ENCODE peak calls at places on chromosomes 3 and 15, in six cellular contexts. One of them, this sample, is unnamed.

GRCh38 chr3:63450023-63450422 is 171.9 kb downstream of the SYNPR start:
- DNase-seq in lung: no peak
- DNase-seq in GM12865: no peak
- DNase-seq in CD8-positive, alpha-beta memory T cell: no peak
- DNase-seq in A673: no peak
- DNase-seq in H7: no peak
- DNase-seq in this sample: peak

GRCh38 chr3:150202696-150203095 is 205.4 kb upstream of the TSC22D2 start:
- DNase-seq in lung: no peak
- DNase-seq in GM12865: no peak
- DNase-seq in CD8-positive, alpha-beta memory T cell: no peak
- DNase-seq in A673: peak
- DNase-seq in H7: no peak
- DNase-seq in this sample: no peak

GRCh38 chr3:69585472-69585871 is 153.8 kb upstream of the MITF start:
- DNase-seq in lung: no peak
- DNase-seq in GM12865: no peak
- DNase-seq in CD8-positive, alpha-beta memory T cell: no peak
- DNase-seq in A673: no peak
- DNase-seq in H7: no peak
- DNase-seq in this sample: no peak

GRCh38 chr15:83999396-84000120 is 236.0 kb upstream of the GOLGA6L4 start:
- DNase-seq in lung: no peak
- DNase-seq in GM12865: no peak
- DNase-seq in CD8-positive, alpha-beta memory T cell: no peak
- DNase-seq in A673: no peak
- DNase-seq in H7: no peak
- DNase-seq in this sample: no peak

GRCh38 chr15:33243869-33244268 is 49.4 kb upstream of the FMN1 start:
- DNase-seq in lung: no peak
- DNase-seq in GM12865: no peak
- DNase-seq in CD8-positive, alpha-beta memory T cell: no peak
- DNase-seq in A673: peak
- DNase-seq in H7: no peak
- DNase-seq in this sample: peak

GRCh38 chr3:164390046-164390445 is 688.2 kb downstream of the SI start:
- DNase-seq in lung: no peak
- DNase-seq in GM12865: no peak
- DNase-seq in CD8-positive, alpha-beta memory T cell: no peak
- DNase-seq in A673: no peak
- DNase-seq in H7: no peak
- DNase-seq in this sample: no peak

GRCh38 chr15:80615783-80616391 is 79.2 kb upstream of the ABHD17C start:
- DNase-seq in lung: peak
- DNase-seq in GM12865: no peak
- DNase-seq in CD8-positive, alpha-beta memory T cell: no peak
- DNase-seq in A673: peak
- DNase-seq in H7: no peak
- DNase-seq in this sample: peak

GRCh38 chr3:184335661-184336483 is 1.5 kb upstream of the FAM131A start:
- DNase-seq in lung: peak
- DNase-seq in GM12865: peak
- DNase-seq in CD8-positive, alpha-beta memory T cell: peak
- DNase-seq in A673: peak
- DNase-seq in H7: peak
- DNase-seq in this sample: peak

GRCh38 chr3:117184574-117184973 is 475.0 kb downstream of the TUSC7 start:
- DNase-seq in lung: no peak
- DNase-seq in GM12865: no peak
- DNase-seq in CD8-positive, alpha-beta memory T cell: no peak
- DNase-seq in A673: no peak
- DNase-seq in H7: no peak
- DNase-seq in this sample: no peak

GRCh38 chr15:96321422-96322391 is 8.8 kb upstream of the NR2F2 start:
- DNase-seq in lung: no peak
- DNase-seq in GM12865: no peak
- DNase-seq in CD8-positive, alpha-beta memory T cell: no peak
- DNase-seq in A673: peak
- DNase-seq in H7: peak
- DNase-seq in this sample: peak

GRCh38 chr3:32355892-32356291 is 35.8 kb upstream of the CMTM7 start:
- DNase-seq in lung: no peak
- DNase-seq in GM12865: no peak
- DNase-seq in CD8-positive, alpha-beta memory T cell: no peak
- DNase-seq in A673: no peak
- DNase-seq in H7: no peak
- DNase-seq in this sample: no peak

GRCh38 chr3:58266577-58266976 is 29.0 kb downstream of the ABHD6 start:
- DNase-seq in lung: no peak
- DNase-seq in GM12865: no peak
- DNase-seq in CD8-positive, alpha-beta memory T cell: no peak
- DNase-seq in A673: no peak
- DNase-seq in H7: no peak
- DNase-seq in this sample: no peak
- H3K4me3 ChIP-seq in lung: no peak
- H3K4me3 ChIP-seq in GM12865: no peak
- H3K4me3 ChIP-seq in CD8-positive, alpha-beta memory T cell: no peak
- H3K4me3 ChIP-seq in A673: no peak
- H3K4me3 ChIP-seq in H7: no peak
- H3K4me3 ChIP-seq in this sample: no peak

GRCh38 chr15:52803543-52804306 is 13.6 kb upstream of the ONECUT1 start:
- DNase-seq in lung: no peak
- DNase-seq in GM12865: no peak
- DNase-seq in CD8-positive, alpha-beta memory T cell: peak
- DNase-seq in A673: no peak
- DNase-seq in H7: peak
- DNase-seq in this sample: no peak

GRCh38 chr15:52802110-52802509 is 12.0 kb upstream of the ONECUT1 start:
- DNase-seq in lung: no peak
- DNase-seq in GM12865: no peak
- DNase-seq in CD8-positive, alpha-beta memory T cell: no peak
- DNase-seq in A673: no peak
- DNase-seq in H7: no peak
- DNase-seq in this sample: no peak

GRCh38 chr15:52806284-52806655 is 16.1 kb upstream of the ONECUT1 start:
- DNase-seq in lung: no peak
- DNase-seq in GM12865: no peak
- DNase-seq in CD8-positive, alpha-beta memory T cell: no peak
- DNase-seq in A673: no peak
- DNase-seq in H7: no peak
- DNase-seq in this sample: no peak

GRCh38 chr15:52805351-52806283 is 15.5 kb upstream of the ONECUT1 start:
- DNase-seq in lung: no peak
- DNase-seq in GM12865: no peak
- DNase-seq in CD8-positive, alpha-beta memory T cell: peak
- DNase-seq in A673: no peak
- DNase-seq in H7: peak
- DNase-seq in this sample: no peak

DNA sequence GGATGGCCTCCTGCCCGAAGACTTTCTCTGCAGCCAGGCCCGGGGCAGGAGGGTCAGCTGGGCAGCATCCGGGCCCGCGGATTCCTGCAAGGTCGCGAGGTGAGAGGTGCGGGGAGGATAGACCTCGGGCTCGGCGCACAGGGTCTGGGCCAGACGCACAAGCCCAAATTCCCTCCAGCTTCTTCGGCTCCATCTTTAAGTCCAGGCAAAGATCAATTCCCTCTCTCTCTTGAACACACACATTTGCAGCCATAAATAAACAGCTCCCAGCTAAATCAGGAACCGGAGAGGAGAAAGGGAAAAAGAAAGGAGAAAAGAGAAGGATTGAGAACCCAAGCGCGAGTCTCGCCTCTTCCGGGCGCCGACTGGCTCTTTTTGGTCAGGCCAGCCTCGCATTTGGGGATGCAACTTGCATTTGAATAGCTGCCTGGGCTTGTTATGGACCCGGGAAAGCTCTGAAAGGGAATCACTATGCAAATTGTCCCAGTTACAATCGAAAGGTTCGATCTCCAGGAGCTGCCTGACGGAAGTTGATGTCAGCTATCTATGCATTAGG is 14.5 kb upstream of the ONECUT1 start:
- DNase-seq in lung: no peak
- DNase-seq in GM12865: no peak
- DNase-seq in CD8-positive, alpha-beta memory T cell: no peak
- DNase-seq in A673: no peak
- DNase-seq in H7: peak
- DNase-seq in this sample: no peak
- H3K4me3 ChIP-seq in lung: no peak
- H3K4me3 ChIP-seq in GM12865: no peak
- H3K4me3 ChIP-seq in CD8-positive, alpha-beta memory T cell: peak
- H3K4me3 ChIP-seq in A673: no peak
- H3K4me3 ChIP-seq in H7: peak
- H3K4me3 ChIP-seq in this sample: peak

GRCh38 chr3:112131111-112131510 is 1.9 kb downstream of the GCSAM start:
- DNase-seq in lung: no peak
- DNase-seq in GM12865: peak
- DNase-seq in CD8-positive, alpha-beta memory T cell: no peak
- DNase-seq in A673: no peak
- DNase-seq in H7: no peak
- DNase-seq in this sample: no peak
- H3K4me3 ChIP-seq in lung: no peak
- H3K4me3 ChIP-seq in GM12865: peak
- H3K4me3 ChIP-seq in CD8-positive, alpha-beta memory T cell: no peak
- H3K4me3 ChIP-seq in A673: no peak
- H3K4me3 ChIP-seq in H7: no peak
- H3K4me3 ChIP-seq in this sample: no peak

GRCh38 chr15:89206908-89207331 is 14.5 kb downstream of the RLBP1 start:
- DNase-seq in lung: peak
- DNase-seq in GM12865: peak
- DNase-seq in CD8-positive, alpha-beta memory T cell: peak
- DNase-seq in A673: peak
- DNase-seq in H7: peak
- DNase-seq in this sample: peak
- H3K4me3 ChIP-seq in lung: no peak
- H3K4me3 ChIP-seq in GM12865: no peak
- H3K4me3 ChIP-seq in CD8-positive, alpha-beta memory T cell: no peak
- H3K4me3 ChIP-seq in A673: no peak
- H3K4me3 ChIP-seq in H7: no peak
- H3K4me3 ChIP-seq in this sample: no peak

DNA sequence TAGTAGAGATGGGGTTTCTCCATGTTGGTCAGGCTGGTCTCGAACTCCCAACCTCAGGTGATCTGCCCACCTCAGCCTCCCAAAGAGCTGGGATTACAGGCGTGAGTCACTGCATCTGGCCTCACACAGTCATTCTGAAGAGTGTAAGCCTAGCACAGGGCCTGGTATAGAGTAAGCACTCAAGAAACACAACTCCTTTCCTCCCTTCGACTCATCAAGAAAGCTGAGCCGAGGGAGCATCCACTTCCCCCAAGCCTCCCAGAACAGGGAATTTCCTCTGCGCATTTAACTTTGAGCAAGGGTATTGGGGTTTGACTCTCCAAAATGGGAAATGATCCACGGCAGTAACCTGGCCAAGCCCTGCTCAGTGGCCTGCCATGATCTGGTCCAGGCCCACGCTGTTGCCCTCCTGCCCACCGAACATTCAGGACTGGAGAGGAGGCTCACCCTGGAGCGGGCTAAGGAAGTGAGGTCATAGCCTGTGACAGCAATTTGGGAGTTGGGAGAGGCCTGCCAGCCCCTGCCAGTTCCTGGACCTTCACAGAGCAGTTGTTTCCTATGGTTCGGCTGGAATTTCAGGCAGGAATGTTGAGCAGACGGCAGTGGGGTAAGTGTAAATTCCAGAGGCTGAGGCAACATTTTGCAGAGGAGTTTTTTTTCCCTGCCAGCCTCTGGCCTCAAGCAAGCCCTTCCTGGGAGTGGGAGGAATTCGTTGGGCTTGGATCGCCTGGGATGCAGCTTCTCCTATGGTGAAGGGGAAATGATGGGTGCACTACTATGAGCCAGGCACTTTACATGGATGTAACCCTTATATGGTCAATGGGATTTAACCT is 21.2 kb upstream of the SMAD3 start:
- DNase-seq in lung: no peak
- DNase-seq in GM12865: no peak
- DNase-seq in CD8-positive, alpha-beta memory T cell: no peak
- DNase-seq in A673: no peak
- DNase-seq in H7: peak
- DNase-seq in this sample: no peak
- H3K4me3 ChIP-seq in lung: no peak
- H3K4me3 ChIP-seq in GM12865: no peak
- H3K4me3 ChIP-seq in CD8-positive, alpha-beta memory T cell: no peak
- H3K4me3 ChIP-seq in A673: no peak
- H3K4me3 ChIP-seq in H7: no peak
- H3K4me3 ChIP-seq in this sample: no peak

This sample was measured in hepatocyte.